ENCODE peak calls at places on chromosomes 13 and 19, in ten cellular contexts. X is stimulated activated CD4-positive, alpha-beta T cell treated with anti-CD3 and anti-CD28 coated beads, Interleukin-12 subunit alpha, Interleukin-12 subunit beta, amount 100 ng/mL, for 4 hours; Y is BE2C; N is stimulated activated CD8-positive, alpha-beta memory T cell treated with anti-CD3 and anti-CD28 coated beads, Interleukin-4, amount 100 ng/mL, for 4 hours; S is tibial nerve; H is endothelial cell; K is GM03348; A is aorta; O is IMR-90; R is heart right ventricle. Z is an unnamed sample.

GRCh38 chr19:18781885-18782527 is 9.1 kb downstream of the COMP start:
- DNase-seq in K (no peak), X (no peak), O (no peak), R (no peak), A (no peak), S (no peak), H (no peak), N (no peak), Y (no peak), Z (no peak)

GRCh38 chr13:85529216-85529590 is 270.0 kb downstream of the SLITRK6 start:
- DNase-seq in Y (no peak), X (no peak), A (no peak), K (no peak), N (no peak), O (peak), R (no peak), H (no peak), S (no peak), Z (peak)

GRCh38 chr13:39037410-39037879 is 444 bp downstream of the PROSER1 start:
- DNase-seq in S (no peak), K (no peak), O (no peak), Y (no peak), R (no peak), X (no peak), A (no peak), H (no peak), N (peak), Z (no peak)

GRCh38 chr19:50794778-50795664 is 4.8 kb downstream of the ACP4 start:
- DNase-seq in O (no peak), H (no peak), X (peak), N (no peak), Y (peak), S (no peak), K (no peak), R (no peak), A (no peak), Z (no peak)

GRCh38 chr13:108629988-108630387 is 577 bp downstream of the MYO16 start:
- DNase-seq in S (no peak), X (no peak), O (no peak), N (no peak), K (no peak), A (no peak), H (no peak), Y (no peak), R (no peak), Z (no peak)

GRCh38 chr13:40615619-40616018 is 50.8 kb downstream of the FOXO1 start:
- DNase-seq in N (no peak), X (no peak), K (no peak), S (no peak), H (no peak), A (no peak), O (no peak), Y (no peak), R (no peak), Z (no peak)

GRCh38 chr19:15195381-15195964 is 5.3 kb downstream of the NOTCH3 start:
- DNase-seq in H (peak), Y (peak), X (no peak), S (no peak), O (peak), K (peak), N (no peak), R (peak), A (peak), Z (peak)

GRCh38 chr13:28451482-28452217 is 43.3 kb downstream of the FLT1 start:
- DNase-seq in S (no peak), O (no peak), H (no peak), N (no peak), A (no peak), K (no peak), Y (no peak), X (no peak), R (no peak), Z (no peak)

GRCh38 chr13:109389892-109390345 is 396.5 kb downstream of the IRS2 start:
- DNase-seq in X (no peak), K (peak), Y (no peak), S (no peak), A (no peak), O (peak), R (no peak), H (no peak), N (no peak), Z (no peak)

GRCh38 chr19:49637865-49638350 is 2.0 kb downstream of the RRAS start:
- DNase-seq in X (no peak), O (peak), R (peak), A (peak), Y (peak), N (no peak), S (peak), H (peak), K (peak), Z (peak)